ENCODE peak calls at places on chromosomes 4 and X, in eight cellular contexts. D is fibroblast of pulmonary artery; Z is fibroblast of lung; G is A673; M is GM06990; K is astrocyte; B is ovary; N is CD8-positive, alpha-beta T cell. T is an unnamed sample.

GRCh38 chr4:139557506-139558110 is 1.6 kb upstream of the SETD7 start:
- DNase-seq in D (no peak), Z (no peak), G (no peak), M (no peak), K (no peak), B (no peak), N (no peak), T (no peak)

GRCh38 chrX:53950130-53950733 is 94.0 kb downstream of the PHF8 start:
- DNase-seq in D (no peak), Z (no peak), G (no peak), M (no peak), K (peak), B (no peak), N (no peak), T (no peak)

GRCh38 chr4:136864580-136865185 is 667.6 kb downstream of the PCDH18 start:
- DNase-seq in D (peak), Z (peak), G (peak), M (no peak), K (peak), B (no peak), N (no peak), T (peak)

GRCh38 chr4:102299708-102300107 is 45.6 kb downstream of the SLC39A8 start:
- DNase-seq in D (peak), Z (peak), G (peak), M (peak), K (peak), B (peak), N (peak), T (peak)

GRCh38 chrX:2391869-2392606 is 108.7 kb downstream of the DHRSX start:
- DNase-seq in D (peak), Z (peak), G (peak), M (no peak), K (peak), B (no peak), N (no peak), T (peak)

GRCh38 chrX:66632473-66632872 is 6.4 kb downstream of the EDA2R start:
- DNase-seq in D (peak), Z (no peak), G (no peak), M (no peak), K (peak), B (no peak), N (no peak), T (no peak)

GRCh38 chr4:16082424-16083216 is 1.2 kb downstream of the PROM1 start:
- DNase-seq in D (peak), Z (no peak), G (peak), M (no peak), K (peak), B (no peak), N (no peak), T (no peak)

GRCh38 chrX:49202022-49202421 is 2.0 kb upstream of the SYP start:
- DNase-seq in D (no peak), Z (no peak), G (no peak), M (no peak), K (no peak), B (no peak), N (no peak), T (no peak)

GRCh38 chr4:185782523-185782922 is 29.5 kb downstream of the SORBS2 start:
- DNase-seq in D (peak), Z (peak), G (no peak), M (no peak), K (peak), B (no peak), N (no peak), T (no peak)

GRCh38 chrX:125826774-125827451 is 339.2 kb downstream of the DCAF12L2 start:
- DNase-seq in D (no peak), Z (no peak), G (peak), M (no peak), K (no peak), B (no peak), N (no peak), T (no peak)

GRCh38 chr4:41339812-41340809 is 83.4 kb downstream of the UCHL1 start:
- DNase-seq in D (peak), Z (peak), G (peak), M (no peak), K (peak), B (no peak), N (no peak), T (peak)

GRCh38 chr4:3680656-3681055 is 85.5 kb upstream of the ADRA2C start:
- DNase-seq in D (no peak), Z (no peak), G (no peak), M (no peak), K (no peak), B (no peak), N (no peak), T (no peak)

GRCh38 chr4:17618926-17619325 is 4.5 kb downstream of the MED28 start:
- DNase-seq in D (no peak), Z (no peak), G (no peak), M (no peak), K (no peak), B (no peak), N (no peak), T (no peak)

GRCh38 chr4:154332681-154333421 is 158.7 kb downstream of the DCHS2 start:
- DNase-seq in D (peak), Z (peak), G (peak), M (peak), K (no peak), B (peak), N (peak), T (no peak)

GRCh38 chrX:35842657-35843056 is 44.5 kb downstream of the MAGEB16 start:
- DNase-seq in D (no peak), Z (no peak), G (no peak), M (no peak), K (no peak), B (no peak), N (no peak), T (no peak)

GRCh38 chrX:104566921-104567501 is 1.0 kb downstream of the IL1RAPL2 start:
- DNase-seq in D (no peak), Z (no peak), G (no peak), M (no peak), K (no peak), B (no peak), N (no peak), T (no peak)

GRCh38 chr4:12926189-12927066 is 557.7 kb downstream of the RAB28 start:
- DNase-seq in D (no peak), Z (no peak), G (peak), M (no peak), K (no peak), B (no peak), N (no peak), T (no peak)

GRCh38 chr4:25174674-25175073 is 14.4 kb upstream of the SEPSECS start:
- DNase-seq in D (peak), Z (no peak), G (no peak), M (no peak), K (no peak), B (no peak), N (no peak), T (no peak)

GRCh38 chr4:40292313-40292759 is 42.8 kb upstream of the CHRNA9 start:
- DNase-seq in D (peak), Z (peak), G (peak), M (no peak), K (no peak), B (no peak), N (no peak), T (no peak)

GRCh38 chrX:152817082-152817744 is 13.3 kb downstream of the CETN2 start:
- DNase-seq in D (peak), Z (peak), G (peak), M (no peak), K (peak), B (no peak), N (no peak), T (no peak)

GRCh38 chr4:1614049-1614448 is 70.1 kb downstream of the FAM53A start:
- DNase-seq in D (no peak), Z (no peak), G (no peak), M (no peak), K (no peak), B (no peak), N (no peak), T (no peak)

GRCh38 chr4:137794779-137795178 is 262.5 kb upstream of the PCDH18 start:
- DNase-seq in D (no peak), Z (peak), G (no peak), M (no peak), K (peak), B (no peak), N (no peak), T (no peak)

GRCh38 chrX:6383911-6384310 is 151.0 kb downstream of the VCX3A start:
- DNase-seq in D (no peak), Z (no peak), G (no peak), M (no peak), K (no peak), B (no peak), N (no peak), T (no peak)

GRCh38 chr4:166324321-166324720 is 451.3 kb downstream of the TLL1 start:
- DNase-seq in D (peak), Z (peak), G (peak), M (no peak), K (no peak), B (no peak), N (no peak), T (no peak)

GRCh38 chr4:11635336-11635735 is 206.6 kb upstream of the HS3ST1 start:
- DNase-seq in D (peak), Z (peak), G (no peak), M (no peak), K (peak), B (no peak), N (no peak), T (peak)

GRCh38 chr4:172390341-172390740 is 577.1 kb downstream of the GALNTL6 start:
- DNase-seq in D (no peak), Z (no peak), G (no peak), M (no peak), K (no peak), B (no peak), N (no peak), T (no peak)

GRCh38 chr4:170109586-170110289 is 20.0 kb upstream of the AADAT start:
- DNase-seq in D (peak), Z (no peak), G (peak), M (no peak), K (peak), B (no peak), N (no peak), T (peak)

GRCh38 chrX:40950546-40950945 is 134.7 kb upstream of the USP9X start:
- DNase-seq in D (no peak), Z (no peak), G (no peak), M (no peak), K (no peak), B (no peak), N (no peak), T (no peak)

GRCh38 chrX:78029663-78030062 is 60.2 kb upstream of the PGAM4 start:
- DNase-seq in D (peak), Z (peak), G (peak), M (no peak), K (peak), B (peak), N (no peak), T (peak)

GRCh38 chr4:24770111-24770584 is 25.2 kb upstream of the SOD3 start:
- DNase-seq in D (peak), Z (peak), G (peak), M (peak), K (peak), B (no peak), N (no peak), T (peak)

GRCh38 chrX:56738670-56739069 is 9.6 kb downstream of the NBDY start:
- DNase-seq in D (no peak), Z (no peak), G (no peak), M (no peak), K (peak), B (no peak), N (no peak), T (no peak)

GRCh38 chr4:19592391-19592790 is 659.3 kb upstream of the SLIT2 start:
- DNase-seq in D (peak), Z (no peak), G (peak), M (no peak), K (no peak), B (no peak), N (no peak), T (no peak)

GRCh38 chr4:1512738-1513660 is 106.8 kb upstream of the NKX1-1 start:
- DNase-seq in D (peak), Z (no peak), G (peak), M (no peak), K (no peak), B (peak), N (peak), T (no peak)

GRCh38 chr4:147381749-147382148 is 99.1 kb upstream of the EDNRA start:
- DNase-seq in D (no peak), Z (no peak), G (no peak), M (no peak), K (no peak), B (no peak), N (no peak), T (no peak)

DNA sequence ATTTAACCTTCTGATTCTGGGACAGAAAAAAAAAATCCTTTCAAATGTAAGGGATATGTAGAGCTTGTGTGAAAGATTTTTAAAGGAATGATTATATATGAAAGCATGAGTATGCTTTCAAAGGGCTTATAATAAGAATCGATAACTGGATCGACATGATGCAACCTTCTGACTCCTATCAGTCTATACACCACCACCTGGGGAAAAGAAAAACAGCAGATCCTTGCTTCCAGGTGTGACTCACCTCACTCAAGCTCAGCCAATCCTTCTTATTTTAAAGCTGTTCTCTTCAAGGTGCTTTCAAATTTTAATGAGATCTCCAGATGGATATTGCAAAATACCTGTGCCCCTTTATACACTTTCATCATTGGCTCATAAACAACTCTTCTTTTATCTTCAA is 102.1 kb upstream of the EDNRA start:
- DNase-seq in D (no peak), Z (no peak), G (no peak), M (no peak), K (no peak), B (no peak), N (no peak), T (no peak)
- TF ChIP-seq CTCF in D (no peak), Z (no peak), G (no peak), M (no peak), K (no peak), B (no peak), N (no peak), T (no peak)

GRCh38 chr4:150746156-150746555 is 164.2 kb downstream of the MAB21L2 start:
- DNase-seq in D (peak), Z (peak), G (peak), M (no peak), K (peak), B (no peak), N (no peak), T (no peak)
- H3K4me3 ChIP-seq in D (no peak), Z (no peak), G (no peak), M (no peak), K (no peak), B (no peak), N (no peak), T (no peak)

GRCh38 chrX:11678174-11678573 is 12.5 kb upstream of the ARHGAP6 start:
- DNase-seq in D (no peak), Z (peak), G (no peak), M (no peak), K (no peak), B (no peak), N (no peak), T (no peak)
- TF ChIP-seq CTCF in D (peak), Z (peak), G (peak), M (peak), K (peak), B (no peak), N (no peak), T (peak)

DNA sequence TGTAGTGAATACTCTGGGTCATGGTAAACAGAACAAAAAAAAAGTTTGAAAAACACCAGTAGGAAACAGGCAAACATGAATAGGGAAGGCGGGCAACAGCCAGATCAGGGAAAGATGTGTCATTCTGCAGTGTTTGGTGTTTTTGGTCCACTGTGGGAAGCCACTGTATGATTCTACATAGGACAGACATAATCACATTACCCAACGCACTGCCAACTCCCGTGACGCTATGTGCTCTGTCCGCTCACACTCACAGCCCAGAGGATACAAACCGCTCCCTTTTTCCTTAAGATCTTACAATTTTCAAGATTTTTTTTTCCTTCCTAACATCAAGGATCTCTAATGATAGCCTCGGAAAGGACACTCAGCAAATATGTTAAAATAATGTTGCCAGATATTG is 59.3 kb downstream of the HADH start:
- DNase-seq in D (no peak), Z (no peak), G (no peak), M (no peak), K (no peak), B (no peak), N (no peak), T (no peak)
- H3K4me3 ChIP-seq in D (no peak), Z (no peak), G (no peak), M (no peak), K (no peak), B (no peak), N (no peak), T (no peak)

GRCh38 chr4:42914937-42915336 is 22.4 kb downstream of the GRXCR1 start:
- DNase-seq in D (no peak), Z (no peak), G (no peak), M (no peak), K (no peak), B (no peak), N (no peak), T (no peak)
- TF ChIP-seq CTCF in D (no peak), Z (no peak), G (no peak), M (no peak), K (no peak), B (no peak), N (no peak), T (no peak)

GRCh38 chr4:76028242-76028859 is 5.1 kb upstream of the CXCL10 start:
- DNase-seq in D (peak), Z (peak), G (peak), M (no peak), K (peak), B (no peak), N (no peak), T (no peak)
- H3K4me3 ChIP-seq in D (peak), Z (peak), G (peak), M (no peak), K (no peak), B (peak), N (peak), T (no peak)

DNA sequence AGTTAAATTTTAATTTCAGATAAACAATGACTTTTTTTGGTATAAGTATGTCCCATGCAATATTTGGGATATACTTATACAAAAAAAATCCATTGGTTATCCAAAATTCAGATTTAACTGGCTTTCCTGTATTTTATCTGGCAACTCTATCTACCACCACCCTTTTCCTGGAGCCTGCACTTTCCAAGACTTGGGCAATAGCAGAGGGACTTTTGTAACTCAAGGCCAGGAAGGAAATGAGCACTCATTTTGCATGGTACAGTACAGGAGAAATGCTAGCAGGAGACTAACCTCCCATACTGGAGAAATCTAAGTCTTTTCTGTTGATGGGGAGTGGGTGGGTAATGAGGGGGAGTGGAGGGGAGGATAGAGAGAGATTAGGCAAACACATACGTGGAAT is 37.7 kb upstream of the PLAC1 start:
- DNase-seq in D (peak), Z (no peak), G (no peak), M (no peak), K (no peak), B (no peak), N (no peak), T (no peak)
- TF ChIP-seq CTCF in D (no peak), Z (no peak), G (no peak), M (no peak), K (no peak), B (no peak), N (no peak), T (no peak)

T was measured in AG09309.